ENCODE peak calls at places on chromosomes 5 and 9, in nine cellular contexts. X, L, Y, I, W, Z, H, E and V are unnamed samples.

GRCh38 chr9:19127881-19128719 is 808 bp upstream of the PLIN2 start:
- DNase-seq in X (no peak), L (peak; percentile 3), Y (no peak), I (peak; percentile 53), W (no peak), Z (peak; percentile 43), H (peak; percentile 72), E (no peak), V (no peak)

GRCh38 chr5:1480217-1480616 is 35.0 kb upstream of the SLC6A3 start:
- DNase-seq in X (no peak), L (peak; percentile 41), Y (no peak), I (no peak), W (no peak), Z (peak; percentile 43), H (no peak), E (no peak), V (no peak)

GRCh38 chr5:37412515-37412914 is 33.4 kb downstream of the WDR70 start:
- DNase-seq in X (no peak), L (no peak), Y (no peak), I (no peak), W (no peak), Z (no peak), H (no peak), E (no peak), V (no peak)

GRCh38 chr9:121840838-121841760 is 189.7 kb downstream of the DAB2IP start:
- DNase-seq in X (no peak), L (no peak), Y (no peak), I (no peak), W (no peak), Z (no peak), H (peak; percentile 42), E (no peak), V (no peak)

GRCh38 chr5:100776244-100776643 is 126.8 kb downstream of the ST8SIA4 start:
- DNase-seq in X (no peak), L (no peak), Y (no peak), I (peak; percentile 30), W (no peak), Z (peak; percentile 27), H (no peak), E (no peak), V (no peak)

GRCh38 chr9:125932012-125932411 is 184.8 kb downstream of the PBX3 start:
- DNase-seq in X (no peak), L (peak; percentile 73), Y (peak; percentile 99), I (peak; percentile 99), W (no peak), Z (peak; percentile 98), H (peak; percentile 79), E (no peak), V (peak; percentile 99)

GRCh38 chr9:79896390-79896789 is 324.6 kb downstream of the TLE4 start:
- DNase-seq in X (no peak), L (no peak), Y (peak; percentile 49), I (peak; percentile 45), W (no peak), Z (no peak), H (no peak), E (no peak), V (peak; percentile 16)

GRCh38 chr5:117539692-117540091 is 965.1 kb upstream of the SEMA6A start:
- DNase-seq in X (no peak), L (no peak), Y (no peak), I (no peak), W (no peak), Z (no peak), H (no peak), E (no peak), V (no peak)

GRCh38 chr9:20526500-20527319 is 95.6 kb downstream of the MLLT3 start:
- DNase-seq in X (no peak), L (no peak), Y (no peak), I (no peak), W (no peak), Z (peak; percentile 52), H (no peak), E (no peak), V (no peak)

GRCh38 chr9:38301376-38302106 is 91.0 kb upstream of the ALDH1B1 start:
- DNase-seq in X (no peak), L (no peak), Y (no peak), I (no peak), W (no peak), Z (no peak), H (no peak), E (no peak), V (no peak)

GRCh38 chr9:89873801-89874200 is 269.0 kb downstream of the GADD45G start:
- DNase-seq in X (no peak), L (no peak), Y (no peak), I (no peak), W (no peak), Z (no peak), H (peak; percentile 4), E (no peak), V (no peak)

GRCh38 chr5:41869150-41869738 is 981 bp downstream of the OXCT1 start:
- DNase-seq in X (no peak), L (peak; percentile 11), Y (peak; percentile 49), I (peak; percentile 49), W (no peak), Z (peak; percentile 20), H (peak; percentile 91), E (no peak), V (peak; percentile 42)

GRCh38 chr9:95266649-95267048 is 50.9 kb downstream of the FANCC start:
- DNase-seq in X (no peak), L (no peak), Y (no peak), I (no peak), W (no peak), Z (no peak), H (no peak), E (no peak), V (no peak)

GRCh38 chr9:115992834-115993233 is 160.8 kb upstream of the PAPPA start:
- DNase-seq in X (no peak), L (no peak), Y (no peak), I (peak; percentile 91), W (no peak), Z (peak; percentile 74), H (no peak), E (no peak), V (peak; percentile 19)

GRCh38 chr9:133536080-133536479 is 1.6 kb downstream of the ADAMTSL2 start:
- DNase-seq in X (no peak), L (no peak), Y (no peak), I (no peak), W (no peak), Z (no peak), H (no peak), E (no peak), V (no peak)

GRCh38 chr5:9765421-9765820 is 135.3 kb upstream of the TAS2R1 start:
- DNase-seq in X (no peak), L (no peak), Y (no peak), I (peak; percentile 43), W (no peak), Z (no peak), H (no peak), E (no peak), V (no peak)